ENCODE peak calls at places on chromosome 5, in six cellular contexts. Y, C, V, J, U and R are unnamed samples. For H3K36me3, the result is how much of the 10 kb centered on the place peaks cover.

GRCh38 chr5:174533127-174533453 is 191.3 kb upstream of the MSX2 start:
- DNase-seq in Y (no peak), C (no peak), V (no peak), J (peak), U (no peak), R (no peak)

GRCh38 chr5:156824800-156825199 is 25.3 kb upstream of the PPP1R2B start:
- DNase-seq in Y (no peak), C (peak), V (no peak), J (no peak), U (no peak), R (peak)

GRCh38 chr5:45692481-45692880 is 3.7 kb downstream of the HCN1 start:
- DNase-seq in Y (no peak), C (no peak), V (no peak), J (no peak), U (no peak), R (no peak)

GRCh38 chr5:122738088-122738487 is 36.8 kb upstream of the SNX2 start:
- DNase-seq in Y (no peak), C (no peak), V (no peak), J (no peak), U (no peak), R (no peak)

GRCh38 chr5:172115541-172115982 is 72.5 kb downstream of the STK10 start:
- DNase-seq in Y (no peak), C (no peak), V (no peak), J (no peak), U (no peak), R (no peak)

GRCh38 chr5:83577036-83577636 is 105.6 kb downstream of the VCAN start:
- DNase-seq in Y (peak), C (peak), V (no peak), J (peak), U (peak), R (no peak)

GRCh38 chr5:81161012-81161601 is 72.0 kb upstream of the CKMT2 start:
- DNase-seq in Y (no peak), C (no peak), V (no peak), J (no peak), U (no peak), R (no peak)

GRCh38 chr5:35803221-35803651 is 53.5 kb upstream of the IL7R start:
- DNase-seq in Y (no peak), C (peak), V (no peak), J (peak), U (no peak), R (peak)

GRCh38 chr5:68251804-68252648 is 36.5 kb downstream of the PIK3R1 start:
- DNase-seq in Y (no peak), C (peak), V (peak), J (no peak), U (no peak), R (peak)

GRCh38 chr5:180804129-180804601 is 1.6 kb upstream of the MGAT1 start:
- DNase-seq in Y (no peak), C (no peak), V (peak), J (no peak), U (no peak), R (peak)

DNA sequence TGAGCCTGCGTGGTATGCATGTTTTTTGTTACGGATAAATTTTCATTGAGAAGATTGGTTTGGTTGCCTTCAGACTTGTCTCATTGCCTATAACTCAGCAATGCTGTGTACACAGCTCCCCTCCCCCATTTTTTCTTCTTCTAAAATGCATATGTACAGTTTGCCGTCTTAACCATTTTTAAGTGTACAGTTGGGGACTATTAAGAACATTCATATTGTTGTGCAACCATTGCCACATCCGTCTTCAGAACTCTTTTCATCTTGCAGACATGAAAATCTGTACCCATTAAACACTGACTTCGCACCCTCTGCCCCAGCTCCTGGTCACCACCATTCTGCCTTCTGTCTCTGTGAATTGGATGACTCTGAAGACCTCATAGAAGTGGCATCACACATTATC is 6.2 kb downstream of the EXOC3 start:
- DNase-seq in Y (no peak), C (no peak), V (no peak), J (no peak), U (no peak), R (no peak)
- H3K36me3 ChIP-seq in Y (half or more), C (under half), V (half or more), J (half or more), U (half or more), R (under half)

DNA sequence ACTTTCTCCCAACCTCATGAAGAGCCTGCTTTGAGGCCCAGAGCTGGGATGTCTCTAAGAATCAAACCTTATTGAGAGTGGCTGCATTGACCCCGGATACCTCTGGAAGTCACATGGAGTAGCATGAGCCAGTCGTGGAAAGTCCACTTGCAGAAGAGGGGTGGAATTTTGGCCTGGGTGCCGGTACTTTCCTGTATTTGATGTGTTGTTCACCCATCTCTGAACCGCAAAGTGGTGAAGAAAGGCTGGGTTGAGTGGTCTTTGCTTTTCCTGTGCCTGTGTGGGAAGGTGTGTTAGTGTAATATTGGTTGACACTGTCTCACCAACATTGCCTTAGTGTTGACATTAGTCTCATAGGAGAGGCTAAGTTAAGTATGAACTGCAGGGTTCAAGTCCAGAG is 3.7 kb downstream of the OTULIN start:
- DNase-seq in Y (no peak), C (no peak), V (no peak), J (no peak), U (no peak), R (no peak)
- H3K4me3 ChIP-seq in Y (no peak), C (no peak), V (no peak), J (no peak), U (no peak), R (no peak)

DNA sequence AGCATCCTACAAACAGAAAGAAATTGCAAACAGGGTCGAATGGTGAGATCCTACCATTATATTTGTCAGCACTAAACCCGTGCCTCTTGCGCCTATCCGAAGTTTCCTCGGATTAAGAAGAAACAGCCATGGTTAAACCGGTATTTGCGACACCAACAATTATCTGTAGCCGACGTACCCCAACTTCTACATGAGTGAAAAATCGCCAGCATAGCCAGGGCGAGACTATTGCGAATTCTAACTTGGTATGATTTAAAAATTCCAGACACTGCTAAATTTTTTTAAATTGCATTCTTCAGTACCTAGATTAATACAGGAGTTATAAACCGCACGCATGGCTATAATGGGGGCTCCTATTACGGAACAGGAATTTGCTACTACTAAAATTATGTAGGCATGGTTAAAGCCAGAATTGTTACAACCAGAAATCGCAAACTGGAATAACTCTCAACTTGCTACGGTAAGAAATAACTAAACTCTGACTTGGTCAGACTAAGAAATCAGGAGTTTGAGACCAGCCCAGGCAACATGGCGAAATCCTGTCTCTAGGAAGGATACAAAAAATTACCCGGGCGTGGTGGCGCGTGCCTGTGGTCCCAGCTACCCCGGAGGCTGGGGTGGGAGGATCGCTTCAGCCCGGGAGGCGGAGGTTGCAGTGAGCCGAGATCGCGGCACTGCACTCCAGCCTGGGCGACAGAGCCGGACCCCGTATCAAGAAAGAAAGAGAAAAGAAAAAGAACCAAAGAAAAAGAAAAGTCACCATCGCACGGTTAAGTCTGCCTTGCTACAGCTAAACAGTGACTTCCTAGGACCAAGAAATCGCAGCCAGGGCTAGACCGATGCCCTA is 25.5 kb upstream of the ANXA2R start:
- DNase-seq in Y (peak), C (peak), V (peak), J (peak), U (peak), R (peak)
- H3K36me3 ChIP-seq in Y (under half), C (under half), V (under half), J (under half), U (under half), R (under half)

GRCh38 chr5:147849226-147849625 is 17.8 kb upstream of the SPINK1 start:
- DNase-seq in Y (no peak), C (no peak), V (no peak), J (no peak), U (no peak), R (no peak)

GRCh38 chr5:147851578-147851977 is 20.1 kb upstream of the SPINK1 start:
- DNase-seq in Y (no peak), C (no peak), V (no peak), J (no peak), U (no peak), R (no peak)

GRCh38 chr5:147844846-147845245 is 13.4 kb upstream of the SPINK1 start:
- DNase-seq in Y (no peak), C (no peak), V (no peak), J (no peak), U (no peak), R (no peak)

GRCh38 chr5:147845618-147846017 is 14.1 kb upstream of the SPINK1 start:
- DNase-seq in Y (no peak), C (no peak), V (no peak), J (no peak), U (no peak), R (no peak)
- H3K4me3 ChIP-seq in Y (no peak), C (no peak), V (no peak), J (no peak), U (no peak), R (no peak)

DNA sequence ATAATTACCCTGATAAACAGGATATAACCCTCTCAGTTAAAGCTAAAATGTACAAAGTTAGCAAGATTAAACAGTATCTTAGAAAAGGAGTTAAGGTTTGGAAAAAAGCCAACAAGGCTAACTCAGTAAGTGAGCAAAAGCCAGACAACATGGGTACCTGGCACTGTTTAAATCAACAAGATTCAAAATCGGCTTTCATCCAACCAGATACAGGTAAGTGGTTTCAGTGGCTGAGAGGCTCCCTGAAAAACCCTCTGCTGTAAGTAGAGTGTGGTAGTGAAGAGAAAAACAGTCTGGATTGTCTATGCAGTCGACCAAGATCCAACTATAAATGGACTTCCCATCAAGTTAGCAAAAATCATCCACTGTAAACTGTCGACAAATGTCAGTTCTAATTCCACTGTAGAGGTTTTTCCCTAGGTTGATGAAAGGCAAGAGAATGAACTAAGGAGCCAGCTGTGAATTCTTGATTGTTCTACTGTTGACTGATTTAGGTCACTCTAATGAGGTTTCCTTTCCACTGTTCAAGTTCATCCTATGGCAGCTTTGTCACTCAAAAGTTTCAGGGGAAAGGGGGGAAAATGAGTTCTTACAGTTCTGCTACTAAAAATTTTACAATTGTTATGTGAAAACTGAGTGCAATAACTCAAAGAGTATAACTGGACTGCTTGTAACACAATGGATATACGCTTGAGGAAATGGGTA is 27.3 kb downstream of the ETF1 start:
- DNase-seq in Y (no peak), C (no peak), V (no peak), J (no peak), U (no peak), R (no peak)
- H3K36me3 ChIP-seq in Y (half or more), C (under half), V (half or more), J (half or more), U (half or more), R (under half)

GRCh38 chr5:176532795-176533194 is 4.4 kb downstream of the RNF44 start:
- DNase-seq in Y (no peak), C (no peak), V (no peak), J (no peak), U (no peak), R (no peak)
- H3K4me3 ChIP-seq in Y (no peak), C (no peak), V (no peak), J (no peak), U (no peak), R (no peak)